ENCODE peak calls at places on chromosomes 2 and 18, in six cellular contexts. G, E, R, A, H and T are unnamed samples. For H3K27me3 and H3K9me3, the result is how much of the 10 kb centered on the place peaks cover.

GRCh38 chr2:36704475-36705150 is 8.1 kb downstream of the VIT start:
- DNase-seq in G (no peak), E (no peak), R (no peak), A (no peak), H (no peak), T (no peak)

GRCh38 chr2:138504546-138505239 is 3.1 kb downstream of the SPOPL start:
- DNase-seq in G (no peak), E (no peak), R (peak), A (no peak), H (no peak), T (no peak)

GRCh38 chr2:201915446-201915845 is 109.1 kb downstream of the CDK15 start:
- DNase-seq in G (no peak), E (no peak), R (no peak), A (no peak), H (no peak), T (no peak)

GRCh38 chr2:102620367-102620766 is 1.0 kb downstream of the SLC9A2 start:
- DNase-seq in G (peak), E (no peak), R (no peak), A (no peak), H (no peak), T (no peak)

GRCh38 chr2:214651451-214651850 is 158.0 kb downstream of the BARD1 start:
- DNase-seq in G (no peak), E (no peak), R (peak), A (no peak), H (peak), T (no peak)

GRCh38 chr2:72027426-72028161 is 120.1 kb downstream of the CYP26B1 start:
- DNase-seq in G (no peak), E (no peak), R (peak), A (peak), H (peak), T (no peak)

GRCh38 chr2:38750011-38750792 is 959 bp downstream of the SRSF7 start:
- DNase-seq in G (peak), E (no peak), R (peak), A (peak), H (peak), T (peak)

GRCh38 chr2:110799376-110799775 is 67.0 kb downstream of the ACOXL start:
- DNase-seq in G (no peak), E (no peak), R (no peak), A (no peak), H (no peak), T (no peak)

GRCh38 chr2:84939426-84940087 is 31.4 kb upstream of the KCMF1 start:
- DNase-seq in G (no peak), E (no peak), R (no peak), A (no peak), H (no peak), T (no peak)

GRCh38 chr2:3001595-3002184 is 375.9 kb downstream of the EIPR1 start:
- DNase-seq in G (peak), E (no peak), R (peak), A (no peak), H (no peak), T (no peak)

GRCh38 chr18:49018553-49018943 is 67.8 kb upstream of the SMAD7 start:
- DNase-seq in G (no peak), E (no peak), R (no peak), A (no peak), H (no peak), T (no peak)

GRCh38 chr2:71926860-71927756 is 220.6 kb downstream of the CYP26B1 start:
- DNase-seq in G (no peak), E (no peak), R (no peak), A (no peak), H (no peak), T (no peak)

GRCh38 chr18:45760443-45761036 is 36.6 kb downstream of the SLC14A1 start:
- DNase-seq in G (no peak), E (no peak), R (no peak), A (no peak), H (no peak), T (no peak)

GRCh38 chr2:55419236-55419513 is 481 bp downstream of the CCDC88A start:
- DNase-seq in G (peak), E (no peak), R (peak), A (no peak), H (peak), T (peak)

GRCh38 chr2:217326238-217327022 is 466.6 kb upstream of the TNP1 start:
- DNase-seq in G (no peak), E (no peak), R (peak), A (no peak), H (peak), T (no peak)

GRCh38 chr2:85754313-85755095 is 713 bp downstream of the ATOH8 start:
- DNase-seq in G (no peak), E (no peak), R (peak), A (peak), H (peak), T (no peak)

GRCh38 chr18:62938451-62938850 is 223.1 kb downstream of the PHLPP1 start:
- DNase-seq in G (no peak), E (no peak), R (no peak), A (no peak), H (no peak), T (no peak)

GRCh38 chr2:207847807-207848544 is 78.3 kb upstream of the FZD5 start:
- DNase-seq in G (peak), E (no peak), R (peak), A (no peak), H (peak), T (peak)

GRCh38 chr2:230161180-230161579 is 58.6 kb downstream of the SP110 start:
- DNase-seq in G (no peak), E (no peak), R (peak), A (no peak), H (no peak), T (no peak)

GRCh38 chr2:47735470-47735869 is 47.5 kb upstream of the MSH6 start:
- DNase-seq in G (no peak), E (no peak), R (no peak), A (no peak), H (no peak), T (no peak)

GRCh38 chr2:57843158-57843557 is 203.4 kb upstream of the VRK2 start:
- DNase-seq in G (no peak), E (no peak), R (no peak), A (no peak), H (no peak), T (no peak)

GRCh38 chr2:57842531-57842930 is 204.1 kb upstream of the VRK2 start:
- DNase-seq in G (no peak), E (no peak), R (peak), A (no peak), H (peak), T (no peak)
- H3K27me3 ChIP-seq in G (under half), E (under half), R (under half), A (under half), H (under half), T (under half)

GRCh38 chr2:168480825-168481585 is 24.9 kb downstream of the CERS6 start:
- DNase-seq in G (no peak), E (no peak), R (no peak), A (peak), H (no peak), T (no peak)

GRCh38 chr2:168478206-168478605 is 22.1 kb downstream of the CERS6 start:
- DNase-seq in G (no peak), E (no peak), R (no peak), A (no peak), H (no peak), T (no peak)

GRCh38 chr2:168482245-168482644 is 26.2 kb downstream of the CERS6 start:
- DNase-seq in G (no peak), E (no peak), R (no peak), A (no peak), H (no peak), T (no peak)

GRCh38 chr2:168482952-168483831 is 27.1 kb downstream of the CERS6 start:
- DNase-seq in G (no peak), E (no peak), R (no peak), A (no peak), H (no peak), T (no peak)

DNA sequence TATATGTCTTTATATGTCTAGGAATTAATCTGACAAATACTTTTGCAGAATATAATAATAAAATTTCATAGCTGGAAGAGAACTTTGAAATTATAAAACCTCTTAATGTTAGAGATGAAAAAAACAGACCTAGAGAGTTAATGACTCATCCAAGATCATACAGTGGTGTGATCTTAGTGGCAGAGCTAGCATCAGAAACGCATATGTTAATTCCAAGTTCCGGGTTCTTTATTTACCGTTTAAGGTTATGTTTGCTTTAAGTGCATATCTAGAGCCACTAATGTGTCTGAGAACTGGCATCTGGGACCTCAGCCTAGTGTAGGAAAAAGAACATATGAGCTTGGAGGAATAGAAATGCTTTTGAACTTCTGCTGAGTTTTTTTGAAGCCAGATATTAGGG is 24.3 kb downstream of the CERS6 start:
- DNase-seq in G (no peak), E (no peak), R (peak), A (no peak), H (no peak), T (no peak)
- H3K9me3 ChIP-seq in G (under half), E (under half), R (under half), A (under half), H (under half), T (under half)

GRCh38 chr18:58501497-58501896 is 127.4 kb downstream of the ALPK2 start:
- DNase-seq in G (no peak), E (no peak), R (no peak), A (no peak), H (no peak), T (no peak)
- H3K4me3 ChIP-seq in G (no peak), E (no peak), R (no peak), A (no peak), H (no peak), T (no peak)

DNA sequence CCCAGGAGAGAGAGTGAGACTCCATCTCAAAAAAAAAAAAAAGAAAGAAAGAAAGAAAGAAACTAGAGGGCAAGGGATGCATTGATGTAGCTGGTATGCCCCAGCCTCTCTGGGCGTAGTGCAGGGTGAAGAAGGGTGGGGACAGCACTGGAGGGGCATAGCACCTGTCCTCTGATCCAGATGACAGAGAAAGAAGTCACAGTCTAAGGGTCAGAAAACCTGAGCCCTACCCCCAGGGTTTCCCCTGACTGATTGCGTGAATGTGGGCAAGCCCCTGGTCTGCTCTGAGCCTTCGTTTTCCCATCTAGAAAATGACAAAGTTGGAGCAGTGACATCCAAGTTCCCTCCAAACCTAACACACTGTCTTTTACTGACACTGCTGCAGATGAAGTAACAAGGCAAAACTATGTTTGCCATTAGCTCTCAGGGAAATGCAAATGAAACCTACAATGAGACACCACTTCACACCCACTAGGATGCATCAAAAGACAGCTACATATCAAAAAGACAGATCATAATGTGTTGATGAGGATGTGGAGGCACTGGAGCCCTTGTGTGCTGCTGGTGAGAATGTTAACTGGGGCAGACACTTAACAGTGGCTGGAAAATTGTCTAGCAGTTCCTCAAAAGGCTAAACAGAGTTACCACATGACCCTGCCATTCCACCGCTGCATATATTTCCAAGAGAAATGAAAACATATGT is 19.5 kb upstream of the YWHAQ start:
- DNase-seq in G (no peak), E (no peak), R (no peak), A (no peak), H (no peak), T (no peak)
- H3K27me3 ChIP-seq in G (under half), E (under half), R (under half), A (under half), H (under half), T (under half)